ENCODE peak calls at places on chromosomes 16 and 17, in eight cellular contexts. T is HCT116, F is AG09309, S is mesothelial cell of epicardium, A is bronchial epithelial cell, G is fibroblast of gingiva, Q is heart right ventricle, I is AG04450. N is an unnamed sample.
A peak's percentile ranks its signal among the peaks of the same experiment; 100 is the strongest.

GRCh38 chr17:19410875-19411291 is at the start of gene RNF112:
- DNase-seq in Q (peak; percentile 39), I (no peak), A (no peak), G (no peak), F (no peak), T (no peak), S (no peak), N (no peak)

GRCh38 chr16:62548095-62548494 is 511.9 kb upstream of the CDH8 start:
- DNase-seq in Q (no peak), G (no peak), T (no peak), A (no peak), I (no peak), F (no peak), S (no peak), N (no peak)

GRCh38 chr16:6016530-6017184 is 919.1 kb upstream of the EEF2KMT start:
- DNase-seq in A (peak; percentile 28), G (no peak), Q (no peak), F (no peak), T (no peak), S (no peak), I (no peak), N (peak; percentile 72)

GRCh38 chr16:30786936-30787612 is at the start of gene ZNF629:
- DNase-seq in I (no peak), F (peak; percentile 14), T (peak; percentile 39), G (peak; percentile 73), S (peak; percentile 69), Q (peak; percentile 69), A (no peak), N (no peak)

GRCh38 chr17:64218066-64218465 is 45.0 kb downstream of the TEX2 start:
- DNase-seq in S (no peak), G (no peak), T (no peak), A (no peak), I (no peak), F (no peak), Q (no peak), N (peak; percentile 13)

GRCh38 chr16:70703041-70703834 is 17.4 kb upstream of the MTSS2 start:
- DNase-seq in G (peak; percentile 99), S (no peak), A (peak; percentile 52), Q (peak; percentile 58), T (no peak), I (peak; percentile 84), F (peak; percentile 91), N (no peak)

GRCh38 chr17:17401271-17401781 is 75.5 kb upstream of the MED9 start:
- DNase-seq in G (peak; percentile 39), F (no peak), A (no peak), T (peak; percentile 31), S (no peak), Q (no peak), I (no peak), N (no peak)

GRCh38 chr16:17166095-17166494 is 304.7 kb downstream of the XYLT1 start:
- DNase-seq in F (no peak), Q (no peak), G (no peak), I (no peak), T (no peak), S (no peak), A (no peak), N (no peak)

GRCh38 chr17:77677637-77678036 is 280.9 kb upstream of the TNRC6C start:
- DNase-seq in A (no peak), F (no peak), I (no peak), G (no peak), S (no peak), T (no peak), Q (peak; percentile 44), N (no peak)

GRCh38 chr16:75011634-75012307 is 12.9 kb downstream of the ZNRF1 start:
- DNase-seq in Q (no peak), A (peak; percentile 97), F (peak; percentile 61), S (no peak), T (peak; percentile 75), G (peak; percentile 86), I (peak; percentile 51), N (no peak)

GRCh38 chr16:554297-554621 is 5.9 kb upstream of the PRR35 start:
- DNase-seq in A (no peak), F (no peak), T (no peak), I (no peak), G (no peak), S (no peak), Q (no peak), N (no peak)

GRCh38 chr16:17369441-17369951 is 101.3 kb downstream of the XYLT1 start:
- DNase-seq in Q (peak; percentile 52), T (no peak), A (no peak), F (no peak), G (no peak), S (no peak), I (no peak), N (peak; percentile 68)

GRCh38 chr17:16989230-16989952 is 17.5 kb upstream of the TNFRSF13B start:
- DNase-seq in S (no peak), Q (no peak), A (no peak), T (no peak), G (no peak), F (no peak), I (no peak), N (peak; percentile 94)

GRCh38 chr16:23594186-23594585 is 1.9 kb downstream of the NDUFAB1 start:
- DNase-seq in T (no peak), Q (no peak), A (no peak), I (no peak), F (no peak), S (no peak), G (no peak), N (no peak)

GRCh38 chr17:73278049-73278464 is 16.4 kb upstream of the CPSF4L start:
- DNase-seq in I (no peak), A (no peak), F (no peak), Q (no peak), S (no peak), T (no peak), G (no peak), N (no peak)

GRCh38 chr16:88484505-88485365 is 31.7 kb downstream of the ZFPM1 start:
- DNase-seq in G (no peak), T (no peak), Q (no peak), A (no peak), F (no peak), I (no peak), S (no peak), N (no peak)

GRCh38 chr17:45320931-45321461 is 4.2 kb upstream of the MAP3K14 start:
- DNase-seq in F (peak; percentile 98), G (peak; percentile 87), A (peak; percentile 83), Q (no peak), S (no peak), I (peak; percentile 73), T (peak; percentile 85), N (no peak)

GRCh38 chr17:17605747-17606083 is 14.2 kb upstream of the PEMT start:
- DNase-seq in G (peak; percentile 86), S (no peak), I (peak; percentile 16), F (peak; percentile 48), Q (no peak), A (no peak), T (no peak), N (no peak)

GRCh38 chr16:88798772-88799455 is 4.7 kb upstream of the CDT1 start:
- DNase-seq in G (no peak), S (no peak), T (no peak), A (no peak), I (no peak), F (no peak), Q (no peak), N (no peak)

GRCh38 chr16:56673916-56674315 is 4.3 kb downstream of the MT1H start:
- DNase-seq in I (no peak), S (no peak), F (no peak), G (peak; percentile 19), T (no peak), A (peak; percentile 35), Q (no peak), N (peak; percentile 11)

GRCh38 chr17:45719335-45720071 is 64.6 kb upstream of the CRHR1 start:
- DNase-seq in I (peak; percentile 15), A (peak; percentile 84), G (peak; percentile 31), S (no peak), F (peak; percentile 84), T (peak; percentile 64), Q (no peak), N (no peak)

GRCh38 chr17:7987112-7987893 is 15.1 kb upstream of the GUCY2D start:
- DNase-seq in T (no peak), F (no peak), I (no peak), A (no peak), G (no peak), Q (no peak), S (no peak), N (no peak)

N was measured in MM.1S.